ENCODE peak calls at places on chromosomes 6 and 20, in four cellular contexts. V is fibroblast of the aortic adventitia; C is fibroblast of lung; H is CD8-positive, alpha-beta T cell. E is an unnamed sample.

GRCh38 chr20:62936996-62937352 is 973 bp upstream of the GID8 start:
- DNase-seq in V (peak), C (peak), H (no peak), E (peak)

GRCh38 chr6:110511401-110511800 is 35.0 kb upstream of the SLC22A16 start:
- DNase-seq in V (no peak), C (no peak), H (no peak), E (no peak)

GRCh38 chr6:50821431-50822077 is 2.9 kb downstream of the TFAP2B start:
- DNase-seq in V (no peak), C (no peak), H (no peak), E (no peak)

GRCh38 chr20:676315-676937 is 824 bp upstream of the SCRT2 start:
- DNase-seq in V (no peak), C (no peak), H (no peak), E (no peak)

GRCh38 chr20:17225891-17226409 is 890 bp upstream of the PCSK2 start:
- DNase-seq in V (no peak), C (no peak), H (no peak), E (no peak)

GRCh38 chr6:12836009-12836408 is 119.4 kb downstream of the PHACTR1 start:
- DNase-seq in V (no peak), C (no peak), H (no peak), E (no peak)

GRCh38 chr6:150102750-150103270 is 33.9 kb upstream of the ULBP3 start:
- DNase-seq in V (no peak), C (no peak), H (no peak), E (no peak)

GRCh38 chr6:53979468-53980067 is 131.7 kb upstream of the MLIP start:
- DNase-seq in V (peak), C (no peak), H (no peak), E (peak)

GRCh38 chr6:114140416-114140815 is 169.5 kb upstream of the HDAC2 start:
- DNase-seq in V (no peak), C (no peak), H (no peak), E (peak)

GRCh38 chr6:3157151-3157933 is at the start of gene TUBB2A:
- DNase-seq in V (peak), C (peak), H (peak), E (peak)

GRCh38 chr20:25692499-25692898 is 4.2 kb downstream of the ZNF337 start:
- DNase-seq in V (peak), C (no peak), H (no peak), E (no peak)

GRCh38 chr20:20731945-20732296 is 19.5 kb upstream of the RALGAPA2 start:
- DNase-seq in V (peak), C (peak), H (no peak), E (peak)

GRCh38 chr6:54525731-54526130 is 217.5 kb downstream of the TINAG start:
- DNase-seq in V (peak), C (peak), H (no peak), E (peak)

GRCh38 chr6:44062105-44062770 is 65.0 kb downstream of the MRPL14 start:
- DNase-seq in V (no peak), C (no peak), H (no peak), E (no peak)

GRCh38 chr6:165805604-165806003 is 142.6 kb upstream of the PDE10A start:
- DNase-seq in V (no peak), C (no peak), H (no peak), E (no peak)

GRCh38 chr6:130222775-130223174 is at the start of gene SAMD3:
- DNase-seq in V (no peak), C (no peak), H (peak), E (no peak)

GRCh38 chr6:17429381-17430061 is 36.1 kb downstream of the CAP2 start:
- DNase-seq in V (no peak), C (peak), H (no peak), E (peak)

GRCh38 chr6:99415446-99415845 is 9.7 kb downstream of the PNISR start:
- DNase-seq in V (no peak), C (no peak), H (no peak), E (no peak)

GRCh38 chr6:96811136-96811535 is 26.1 kb downstream of the GPR63 start:
- DNase-seq in V (no peak), C (peak), H (no peak), E (no peak)

GRCh38 chr6:170290306-170291128 is at the start of gene DLL1:
- DNase-seq in V (peak), C (peak), H (no peak), E (peak)

GRCh38 chr6:37029249-37029959 is 23.9 kb downstream of the FGD2 start:
- DNase-seq in V (peak), C (peak), H (no peak), E (peak)

GRCh38 chr20:1415667-1416468 is 23.0 kb upstream of the FKBP1A start:
- DNase-seq in V (peak), C (peak), H (no peak), E (peak)

GRCh38 chr6:160102956-160103824 is 18.4 kb upstream of the SLC22A1 start:
- DNase-seq in V (peak), C (peak), H (no peak), E (no peak)

GRCh38 chr6:116059713-116060571 is 749 bp downstream of the FRK start:
- DNase-seq in V (peak), C (peak), H (no peak), E (peak)

GRCh38 chr6:14128017-14128416 is 10.4 kb downstream of the CD83 start:
- DNase-seq in V (no peak), C (no peak), H (no peak), E (no peak)

GRCh38 chr6:16991981-16992629 is 109.7 kb upstream of the STMND1 start:
- DNase-seq in V (no peak), C (no peak), H (no peak), E (no peak)

GRCh38 chr6:118709859-118710350 is 58.5 kb upstream of the CEP85L start:
- DNase-seq in V (no peak), C (peak), H (peak), E (peak)

GRCh38 chr20:7716286-7716972 is 223.8 kb downstream of the HAO1 start:
- DNase-seq in V (peak), C (no peak), H (no peak), E (no peak)

GRCh38 chr6:30340589-30341054 is 4.3 kb upstream of the RPP21 start:
- DNase-seq in V (peak), C (peak), H (no peak), E (no peak)

GRCh38 chr6:123803456-123803861 is 206 bp upstream of the NKAIN2 start:
- DNase-seq in V (no peak), C (no peak), H (no peak), E (no peak)

GRCh38 chr20:62427172-62428007 is at the start of gene RBBP8NL:
- DNase-seq in V (no peak), C (no peak), H (no peak), E (no peak)

GRCh38 chr6:32118782-32119628 is 9.0 kb downstream of the ATF6B start:
- DNase-seq in V (peak), C (peak), H (peak), E (peak)

GRCh38 chr6:100171533-100172321 is 177.7 kb upstream of the MCHR2 start:
- DNase-seq in V (no peak), C (peak), H (no peak), E (peak)

GRCh38 chr6:127900935-127901334 is at the start of gene THEMIS:
- DNase-seq in V (no peak), C (no peak), H (peak), E (no peak)

GRCh38 chr6:1390071-1390804 is 862 bp downstream of the FOXF2 start:
- DNase-seq in V (peak), C (peak), H (no peak), E (no peak)

GRCh38 chr6:1393641-1394283 is 4.4 kb downstream of the FOXF2 start:
- DNase-seq in V (no peak), C (no peak), H (no peak), E (no peak)

GRCh38 chr6:1390805-1391511 is 1.6 kb downstream of the FOXF2 start:
- DNase-seq in V (peak), C (no peak), H (no peak), E (no peak)

GRCh38 chr6:1392813-1393640 is 3.7 kb downstream of the FOXF2 start:
- DNase-seq in V (no peak), C (no peak), H (no peak), E (no peak)

DNA sequence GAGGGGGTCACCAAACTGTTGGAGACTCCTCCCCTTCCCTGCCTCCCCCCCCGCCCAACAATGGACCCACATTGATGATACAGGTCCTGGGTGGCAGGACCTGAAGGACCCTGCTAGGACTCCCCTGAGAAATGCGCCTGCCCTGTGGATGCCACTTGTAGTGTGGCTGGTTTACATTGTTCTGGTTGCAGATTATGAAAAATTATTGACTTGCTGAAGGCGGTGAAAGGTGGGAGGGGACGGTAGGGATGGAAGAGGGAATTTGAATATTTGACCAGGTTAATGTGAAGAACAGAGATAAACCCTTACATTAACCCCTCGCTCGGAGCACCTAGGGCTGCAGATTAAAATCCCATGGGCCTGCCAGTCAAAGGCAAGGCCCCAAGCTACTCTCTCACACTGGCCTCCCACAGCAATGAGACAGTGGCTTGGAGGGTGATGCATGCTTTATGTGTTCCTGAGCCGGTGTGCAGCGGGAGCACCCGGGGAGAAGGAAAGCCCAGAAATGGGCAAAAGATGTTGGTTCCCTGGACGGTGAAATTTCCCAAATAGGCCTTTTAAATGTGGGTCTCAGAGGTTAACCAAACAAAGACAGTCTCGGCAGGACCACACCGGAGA is 2.4 kb downstream of the FOXF2 start:
- DNase-seq in V (peak), C (no peak), H (no peak), E (no peak)
- H3K4me3 ChIP-seq in V (peak), C (peak), H (no peak), E (peak)

DNA sequence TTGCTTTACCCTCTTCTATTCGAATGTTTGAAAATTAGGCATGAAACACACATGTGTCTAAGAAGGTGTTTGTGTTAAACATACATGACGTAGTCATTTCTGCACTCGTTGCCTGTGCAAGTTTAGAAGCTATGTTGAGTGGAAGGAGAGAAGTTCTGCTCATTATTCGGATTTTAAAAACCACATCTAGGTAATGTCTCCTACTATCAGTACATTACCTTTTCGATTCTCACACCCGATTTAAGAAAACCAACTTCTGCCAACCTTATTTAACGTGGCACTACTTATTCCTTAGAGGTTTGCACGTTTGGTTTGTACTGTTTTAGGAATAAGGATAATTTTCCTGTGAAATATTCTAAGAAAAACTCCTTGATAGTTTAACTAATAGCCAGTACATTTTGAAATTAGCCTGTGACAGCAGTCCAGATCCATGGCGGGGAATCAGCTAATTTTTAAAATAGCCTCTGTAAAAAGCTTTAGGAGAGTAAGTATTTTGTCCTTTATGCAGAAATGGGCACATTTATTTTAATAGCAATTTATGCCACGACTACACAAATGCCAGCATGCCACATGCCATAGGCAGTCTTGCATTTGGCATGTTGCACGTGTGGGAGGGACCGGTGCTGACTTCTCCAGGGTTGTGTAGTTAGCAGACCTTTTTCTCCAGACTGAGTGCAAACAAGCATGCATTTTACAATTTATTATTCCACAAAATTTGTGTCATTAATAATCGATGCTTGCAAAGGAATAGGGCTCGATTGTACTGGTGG is 6.1 kb downstream of the FOXC1 start:
- DNase-seq in V (peak), C (no peak), H (no peak), E (no peak)
- H3K4me3 ChIP-seq in V (peak), C (no peak), H (no peak), E (peak)

DNA sequence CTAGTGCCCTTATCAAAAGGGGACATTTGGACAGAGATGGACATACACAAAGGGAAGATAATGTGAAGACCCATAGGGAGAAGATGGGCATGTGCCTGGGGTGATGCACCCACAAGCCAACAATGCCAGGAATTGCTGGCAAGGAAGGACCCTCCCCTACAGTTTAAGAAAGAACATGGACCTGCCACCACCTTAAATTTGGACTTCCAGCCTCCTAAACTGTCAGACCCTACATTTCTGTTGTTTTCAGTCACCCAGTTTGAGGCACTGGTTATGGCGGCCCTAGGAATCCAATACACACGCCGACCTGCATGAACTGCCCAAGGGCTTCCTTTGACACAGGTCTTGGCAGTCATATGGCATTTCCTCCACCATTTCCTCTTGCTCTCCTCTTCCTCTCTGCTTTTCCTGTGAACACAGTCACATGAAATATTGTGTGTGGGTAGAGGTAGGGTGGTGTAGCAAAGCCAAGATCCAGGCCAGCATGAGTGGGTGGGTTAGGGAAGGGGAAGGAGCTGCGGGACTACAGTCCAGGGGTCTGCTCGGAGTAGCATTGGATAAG is 115.6 kb downstream of the ZDHHC14 start:
- DNase-seq in V (no peak), C (no peak), H (no peak), E (no peak)
- H3K4me3 ChIP-seq in V (no peak), C (no peak), H (no peak), E (no peak)

DNA sequence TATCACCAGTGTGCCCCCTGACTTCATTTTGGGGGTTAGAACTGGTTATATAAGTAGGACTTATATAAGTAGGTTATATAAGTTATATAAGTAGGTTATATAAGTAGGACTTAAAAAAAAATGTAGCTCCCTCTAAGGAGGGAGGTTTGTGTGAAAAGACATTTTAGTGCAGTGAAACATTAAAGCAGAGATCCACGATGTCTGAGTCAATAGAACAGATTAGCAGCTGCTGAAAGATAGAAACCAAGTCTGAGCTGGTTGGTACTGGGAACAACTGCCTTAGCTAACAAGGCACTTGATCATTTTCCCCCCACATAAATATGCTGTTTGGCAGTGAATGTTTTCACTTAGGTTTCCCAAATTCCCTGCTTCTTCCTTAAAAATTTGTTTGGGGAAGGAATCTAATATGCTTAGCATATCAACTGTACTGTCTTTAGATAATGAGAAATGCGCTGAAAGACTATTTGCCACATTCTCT is 2.1 kb upstream of the RPS12 start:
- DNase-seq in V (peak), C (peak), H (no peak), E (peak)
- H3K4me3 ChIP-seq in V (peak), C (peak), H (peak), E (peak)

GRCh38 chr6:158654960-158655485 is 5.2 kb downstream of the SYTL3 start:
- DNase-seq in V (peak), C (peak), H (no peak), E (peak)
- H3K4me3 ChIP-seq in V (no peak), C (no peak), H (peak), E (no peak)

DNA sequence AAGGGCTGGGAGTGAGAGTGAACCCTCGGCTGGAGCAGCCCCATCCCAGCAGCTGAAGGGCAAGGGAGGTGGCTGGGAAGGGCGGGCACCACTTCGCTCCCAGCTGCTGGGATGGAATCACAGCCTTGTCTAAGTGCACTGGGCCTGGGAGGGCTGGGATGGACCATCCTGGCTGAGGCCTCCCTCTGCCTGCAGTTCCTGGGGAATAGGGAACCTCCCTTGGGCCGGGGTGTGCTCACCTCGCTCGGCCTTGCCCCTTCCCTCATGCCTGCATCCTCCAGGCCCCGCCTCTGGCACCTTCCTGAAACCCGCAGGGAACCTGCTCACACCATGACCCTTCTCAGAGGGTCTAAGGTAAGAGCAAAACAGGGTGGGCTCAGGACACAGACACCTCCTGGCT is 53.7 kb downstream of the SMOC2 start:
- DNase-seq in V (no peak), C (no peak), H (no peak), E (no peak)
- H3K4me3 ChIP-seq in V (no peak), C (no peak), H (no peak), E (no peak)